ENCODE peak calls at places on chromosomes 7 and 10, in ten cellular contexts. One of them, this sample, is unnamed. For H3K4me1, the result is how much of the 10 kb centered on the place peaks cover.

GRCh38 chr10:118594392-118595063 is 920 bp downstream of the PRLHR start:
- DNase-seq in A549: peak
- DNase-seq in breast epithelium: no peak
- DNase-seq in body of pancreas: peak
- DNase-seq in stomach: no peak
- DNase-seq in IMR-90: peak
- DNase-seq in HCT116: no peak
- DNase-seq in prostate gland: no peak
- DNase-seq in ovary: peak
- DNase-seq in uterus: peak
- DNase-seq in this sample: peak

GRCh38 chr7:194996-195829 is 2.8 kb downstream of the FAM20C start:
- DNase-seq in A549: no peak
- DNase-seq in breast epithelium: no peak
- DNase-seq in body of pancreas: no peak
- DNase-seq in stomach: no peak
- DNase-seq in IMR-90: peak
- DNase-seq in HCT116: no peak
- DNase-seq in prostate gland: no peak
- DNase-seq in ovary: no peak
- DNase-seq in uterus: no peak
- DNase-seq in this sample: no peak

GRCh38 chr7:25122373-25122772 is 2.7 kb downstream of the CYCS start:
- DNase-seq in A549: no peak
- DNase-seq in breast epithelium: no peak
- DNase-seq in body of pancreas: no peak
- DNase-seq in stomach: no peak
- DNase-seq in IMR-90: peak
- DNase-seq in HCT116: no peak
- DNase-seq in prostate gland: no peak
- DNase-seq in ovary: no peak
- DNase-seq in uterus: no peak
- DNase-seq in this sample: no peak

GRCh38 chr10:117554371-117554770 is 11.8 kb downstream of the EMX2 start:
- DNase-seq in A549: no peak
- DNase-seq in breast epithelium: no peak
- DNase-seq in body of pancreas: no peak
- DNase-seq in stomach: no peak
- DNase-seq in IMR-90: no peak
- DNase-seq in HCT116: no peak
- DNase-seq in prostate gland: no peak
- DNase-seq in ovary: no peak
- DNase-seq in uterus: no peak
- DNase-seq in this sample: no peak

GRCh38 chr10:74150151-74151056 is at the start of gene AP3M1:
- DNase-seq in A549: no peak
- DNase-seq in breast epithelium: peak
- DNase-seq in body of pancreas: peak
- DNase-seq in stomach: peak
- DNase-seq in IMR-90: no peak
- DNase-seq in HCT116: no peak
- DNase-seq in prostate gland: peak
- DNase-seq in ovary: peak
- DNase-seq in uterus: peak
- DNase-seq in this sample: peak

GRCh38 chr10:89513206-89513605 is 22.2 kb downstream of the SLC16A12 start:
- DNase-seq in A549: no peak
- DNase-seq in breast epithelium: no peak
- DNase-seq in body of pancreas: no peak
- DNase-seq in stomach: no peak
- DNase-seq in IMR-90: no peak
- DNase-seq in HCT116: no peak
- DNase-seq in prostate gland: no peak
- DNase-seq in ovary: no peak
- DNase-seq in uterus: no peak
- DNase-seq in this sample: no peak

GRCh38 chr7:113389247-113389646 is 270.9 kb upstream of the SMIM30 start:
- DNase-seq in A549: no peak
- DNase-seq in breast epithelium: no peak
- DNase-seq in body of pancreas: no peak
- DNase-seq in stomach: no peak
- DNase-seq in IMR-90: no peak
- DNase-seq in HCT116: no peak
- DNase-seq in prostate gland: no peak
- DNase-seq in ovary: no peak
- DNase-seq in uterus: no peak
- DNase-seq in this sample: no peak

GRCh38 chr10:25174461-25175230 is at the start of gene GPR158:
- DNase-seq in A549: peak
- DNase-seq in breast epithelium: peak
- DNase-seq in body of pancreas: peak
- DNase-seq in stomach: peak
- DNase-seq in IMR-90: peak
- DNase-seq in HCT116: peak
- DNase-seq in prostate gland: peak
- DNase-seq in ovary: peak
- DNase-seq in uterus: peak
- DNase-seq in this sample: peak

GRCh38 chr10:75187961-75188426 is 22.6 kb upstream of the VDAC2 start:
- DNase-seq in A549: peak
- DNase-seq in breast epithelium: no peak
- DNase-seq in body of pancreas: peak
- DNase-seq in stomach: peak
- DNase-seq in IMR-90: peak
- DNase-seq in HCT116: peak
- DNase-seq in prostate gland: peak
- DNase-seq in ovary: peak
- DNase-seq in uterus: peak
- DNase-seq in this sample: peak

GRCh38 chr7:123352957-123353356 is 153.2 kb upstream of the SLC13A1 start:
- DNase-seq in A549: no peak
- DNase-seq in breast epithelium: no peak
- DNase-seq in body of pancreas: no peak
- DNase-seq in stomach: no peak
- DNase-seq in IMR-90: no peak
- DNase-seq in HCT116: no peak
- DNase-seq in prostate gland: no peak
- DNase-seq in ovary: no peak
- DNase-seq in uterus: no peak
- DNase-seq in this sample: no peak
- TF ChIP-seq POLR2A in A549: no peak
- TF ChIP-seq POLR2A in breast epithelium: no peak
- TF ChIP-seq POLR2A in body of pancreas: no peak
- TF ChIP-seq POLR2A in stomach: no peak
- TF ChIP-seq POLR2A in IMR-90: no peak
- TF ChIP-seq POLR2A in HCT116: no peak
- TF ChIP-seq POLR2A in prostate gland: no peak
- TF ChIP-seq POLR2A in ovary: no peak
- TF ChIP-seq POLR2A in uterus: no peak
- TF ChIP-seq POLR2A in this sample: no peak

GRCh38 chr7:30469303-30469702 is 9.3 kb downstream of the NOD1 start:
- DNase-seq in A549: peak
- DNase-seq in breast epithelium: peak
- DNase-seq in body of pancreas: peak
- DNase-seq in stomach: no peak
- DNase-seq in IMR-90: peak
- DNase-seq in HCT116: peak
- DNase-seq in prostate gland: no peak
- DNase-seq in ovary: peak
- DNase-seq in uterus: peak
- DNase-seq in this sample: peak
- H3K4me1 ChIP-seq in A549: half or more
- H3K4me1 ChIP-seq in breast epithelium: under half
- H3K4me1 ChIP-seq in body of pancreas: under half
- H3K4me1 ChIP-seq in stomach: half or more
- H3K4me1 ChIP-seq in IMR-90: under half
- H3K4me1 ChIP-seq in HCT116: under half
- H3K4me1 ChIP-seq in prostate gland: under half
- H3K4me1 ChIP-seq in ovary: under half
- H3K4me1 ChIP-seq in uterus: under half
- H3K4me1 ChIP-seq in this sample: half or more

GRCh38 chr7:80889525-80889924 is 29.3 kb downstream of the SEMA3C start:
- DNase-seq in A549: no peak
- DNase-seq in breast epithelium: no peak
- DNase-seq in body of pancreas: no peak
- DNase-seq in stomach: no peak
- DNase-seq in IMR-90: no peak
- DNase-seq in HCT116: no peak
- DNase-seq in prostate gland: no peak
- DNase-seq in ovary: no peak
- DNase-seq in uterus: no peak
- DNase-seq in this sample: no peak
- TF ChIP-seq POLR2A in A549: no peak
- TF ChIP-seq POLR2A in breast epithelium: no peak
- TF ChIP-seq POLR2A in body of pancreas: no peak
- TF ChIP-seq POLR2A in stomach: no peak
- TF ChIP-seq POLR2A in IMR-90: no peak
- TF ChIP-seq POLR2A in HCT116: no peak
- TF ChIP-seq POLR2A in prostate gland: no peak
- TF ChIP-seq POLR2A in ovary: no peak
- TF ChIP-seq POLR2A in uterus: no peak
- TF ChIP-seq POLR2A in this sample: no peak

DNA sequence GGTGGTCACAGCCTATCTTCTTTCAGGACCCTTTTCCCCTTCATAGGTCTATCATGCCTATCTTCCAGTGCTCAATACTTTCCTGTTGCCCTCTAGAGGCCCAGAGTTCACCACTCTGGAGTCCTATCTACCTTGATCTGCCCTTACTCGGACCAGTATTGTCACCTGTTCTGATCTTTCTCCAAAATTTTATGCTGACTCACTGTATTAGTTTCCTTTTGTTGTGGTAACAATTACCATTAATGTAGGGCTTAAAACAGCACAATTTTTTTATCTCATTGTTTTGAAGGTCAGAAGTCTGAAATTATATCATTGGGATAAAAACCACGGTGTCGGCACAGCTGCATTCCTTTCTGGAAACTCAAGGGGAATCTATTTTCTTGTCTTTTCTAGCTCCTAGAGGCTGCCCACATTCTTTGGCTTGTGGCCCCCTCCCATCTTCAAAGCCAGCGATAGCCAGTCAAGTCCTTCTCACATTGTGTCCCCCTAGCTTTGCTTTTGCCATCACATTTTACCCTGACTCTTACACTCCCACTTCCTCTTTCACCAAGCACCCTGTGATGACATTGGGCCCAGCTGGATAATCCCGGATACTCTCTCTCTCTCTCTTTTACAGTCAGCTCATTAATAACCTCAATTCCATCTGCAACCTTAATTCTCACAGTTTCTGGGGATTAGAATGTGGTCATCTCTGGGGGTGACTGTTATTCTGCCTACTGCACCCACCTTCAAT is 54.6 kb downstream of the TFAM start:
- DNase-seq in A549: no peak
- DNase-seq in breast epithelium: no peak
- DNase-seq in body of pancreas: no peak
- DNase-seq in stomach: no peak
- DNase-seq in IMR-90: no peak
- DNase-seq in HCT116: no peak
- DNase-seq in prostate gland: no peak
- DNase-seq in ovary: no peak
- DNase-seq in uterus: no peak
- DNase-seq in this sample: no peak
- H3K4me1 ChIP-seq in A549: under half
- H3K4me1 ChIP-seq in breast epithelium: under half
- H3K4me1 ChIP-seq in body of pancreas: under half
- H3K4me1 ChIP-seq in stomach: under half
- H3K4me1 ChIP-seq in IMR-90: under half
- H3K4me1 ChIP-seq in HCT116: under half
- H3K4me1 ChIP-seq in prostate gland: under half
- H3K4me1 ChIP-seq in ovary: under half
- H3K4me1 ChIP-seq in uterus: under half
- H3K4me1 ChIP-seq in this sample: under half

DNA sequence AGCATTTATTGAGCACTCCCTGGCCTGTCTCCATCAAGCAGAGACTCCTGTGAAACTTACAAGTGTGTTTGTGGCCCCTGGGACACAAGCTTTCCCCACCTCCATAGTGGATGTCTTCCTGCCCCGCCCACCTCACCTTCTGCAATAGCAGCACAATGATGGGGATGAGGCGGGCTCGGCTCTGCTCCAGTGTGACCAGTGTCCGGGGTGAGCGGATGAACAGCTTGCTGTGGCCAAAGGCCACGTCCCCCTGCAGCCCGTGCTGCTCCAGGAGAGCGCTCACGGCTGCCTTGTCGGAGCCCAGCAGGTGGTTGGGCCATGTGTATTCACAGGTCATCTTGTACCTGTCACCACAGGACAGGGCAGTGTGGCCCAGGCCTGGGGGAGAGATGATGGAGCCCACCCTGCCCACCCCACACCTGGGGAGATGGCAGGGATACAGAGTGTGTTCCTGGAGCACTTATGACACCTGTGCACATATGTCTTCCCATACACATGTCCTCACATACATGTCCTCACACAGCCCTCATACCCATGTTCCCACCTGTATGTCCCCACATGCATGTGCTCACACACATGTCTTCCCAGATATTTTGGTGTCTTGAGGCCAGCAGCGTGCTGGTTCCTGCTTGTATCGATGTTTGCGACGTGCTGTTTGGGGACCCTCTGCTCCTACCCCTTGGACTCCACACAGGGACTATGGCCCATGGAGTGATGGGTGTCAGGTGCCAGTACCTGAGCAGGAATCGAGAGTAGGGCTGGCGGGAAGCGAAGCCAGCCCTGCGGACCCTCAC is 12.7 kb downstream of the MYO1G start:
- DNase-seq in A549: no peak
- DNase-seq in breast epithelium: no peak
- DNase-seq in body of pancreas: no peak
- DNase-seq in stomach: no peak
- DNase-seq in IMR-90: no peak
- DNase-seq in HCT116: no peak
- DNase-seq in prostate gland: no peak
- DNase-seq in ovary: no peak
- DNase-seq in uterus: no peak
- DNase-seq in this sample: no peak
- TF ChIP-seq POLR2A in A549: no peak
- TF ChIP-seq POLR2A in breast epithelium: no peak
- TF ChIP-seq POLR2A in body of pancreas: no peak
- TF ChIP-seq POLR2A in stomach: no peak
- TF ChIP-seq POLR2A in IMR-90: no peak
- TF ChIP-seq POLR2A in HCT116: no peak
- TF ChIP-seq POLR2A in prostate gland: no peak
- TF ChIP-seq POLR2A in ovary: no peak
- TF ChIP-seq POLR2A in uterus: no peak
- TF ChIP-seq POLR2A in this sample: no peak

DNA sequence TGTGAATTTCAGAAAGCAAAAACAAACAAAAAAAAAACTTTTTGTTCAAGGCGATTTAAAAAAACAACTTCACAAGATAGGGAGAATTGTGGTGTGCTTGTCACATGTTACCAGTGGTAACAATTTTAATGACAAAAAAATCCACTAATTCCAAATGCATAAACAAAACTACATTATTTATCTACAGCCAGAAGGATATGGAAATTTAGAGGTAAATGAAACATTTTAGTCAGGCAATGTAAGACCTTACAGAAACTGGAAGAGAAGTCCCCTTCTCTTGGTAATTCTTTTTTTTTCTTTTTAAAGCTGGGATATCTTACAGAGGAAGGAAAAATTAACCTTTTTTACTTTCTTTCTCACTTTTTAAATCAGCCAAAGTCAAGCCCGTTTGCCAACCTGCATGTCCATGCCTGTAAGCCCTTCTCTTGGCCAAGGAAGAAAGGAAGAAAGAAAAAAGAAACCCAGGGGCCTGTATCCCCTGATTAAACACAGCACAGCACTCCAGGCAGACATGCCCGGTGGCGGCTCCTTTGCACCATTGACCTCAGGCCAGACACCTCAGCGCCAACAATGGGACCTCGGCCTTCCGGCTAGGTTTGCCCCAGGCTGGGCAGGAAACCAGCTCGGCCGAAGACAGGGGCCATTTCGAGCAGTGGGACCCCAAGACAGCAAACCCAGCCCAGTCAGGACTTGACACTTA is 3.0 kb downstream of the HOXA10 start:
- DNase-seq in A549: no peak
- DNase-seq in breast epithelium: no peak
- DNase-seq in body of pancreas: no peak
- DNase-seq in stomach: no peak
- DNase-seq in IMR-90: no peak
- DNase-seq in HCT116: no peak
- DNase-seq in prostate gland: no peak
- DNase-seq in ovary: no peak
- DNase-seq in uterus: peak
- DNase-seq in this sample: no peak
- H3K4me1 ChIP-seq in A549: under half
- H3K4me1 ChIP-seq in breast epithelium: under half
- H3K4me1 ChIP-seq in body of pancreas: under half
- H3K4me1 ChIP-seq in stomach: half or more
- H3K4me1 ChIP-seq in IMR-90: under half
- H3K4me1 ChIP-seq in HCT116: half or more
- H3K4me1 ChIP-seq in prostate gland: under half
- H3K4me1 ChIP-seq in ovary: under half
- H3K4me1 ChIP-seq in uterus: under half
- H3K4me1 ChIP-seq in this sample: under half

This sample was measured in testis.